ENCODE peak calls at places on chromosomes 3 and 15, in eight cellular contexts. One of them, this sample, is unnamed.

GRCh38 chr15:85691350-85692240 is 103.1 kb downstream of the KLHL25 start:
- DNase-seq in RWPE1: no peak
- DNase-seq in suprapubic skin: no peak
- DNase-seq in endodermal cell: no peak
- DNase-seq in IMR-90: no peak
- DNase-seq in tibial nerve: no peak
- DNase-seq in fibroblast of lung: no peak
- DNase-seq in left ventricle myocardium inferior: no peak
- DNase-seq in this sample: no peak

GRCh38 chr3:47016934-47017435 is 37.5 kb downstream of the NBEAL2 start:
- DNase-seq in RWPE1: no peak
- DNase-seq in suprapubic skin: no peak
- DNase-seq in endodermal cell: no peak
- DNase-seq in IMR-90: peak
- DNase-seq in tibial nerve: no peak
- DNase-seq in fibroblast of lung: peak
- DNase-seq in left ventricle myocardium inferior: no peak
- DNase-seq in this sample: peak

GRCh38 chr3:10982782-10983181 is 9.8 kb upstream of the SLC6A1 start:
- DNase-seq in RWPE1: peak
- DNase-seq in suprapubic skin: no peak
- DNase-seq in endodermal cell: no peak
- DNase-seq in IMR-90: no peak
- DNase-seq in tibial nerve: no peak
- DNase-seq in fibroblast of lung: no peak
- DNase-seq in left ventricle myocardium inferior: no peak
- DNase-seq in this sample: no peak

GRCh38 chr3:55416381-55416821 is 70.7 kb downstream of the WNT5A start:
- DNase-seq in RWPE1: peak
- DNase-seq in suprapubic skin: no peak
- DNase-seq in endodermal cell: no peak
- DNase-seq in IMR-90: peak
- DNase-seq in tibial nerve: no peak
- DNase-seq in fibroblast of lung: peak
- DNase-seq in left ventricle myocardium inferior: no peak
- DNase-seq in this sample: peak

GRCh38 chr3:183287301-183287971 is 34.4 kb downstream of the B3GNT5 start:
- DNase-seq in RWPE1: peak
- DNase-seq in suprapubic skin: no peak
- DNase-seq in endodermal cell: no peak
- DNase-seq in IMR-90: peak
- DNase-seq in tibial nerve: no peak
- DNase-seq in fibroblast of lung: peak
- DNase-seq in left ventricle myocardium inferior: no peak
- DNase-seq in this sample: no peak

GRCh38 chr3:110741891-110742290 is 329.7 kb upstream of the NECTIN3 start:
- DNase-seq in RWPE1: no peak
- DNase-seq in suprapubic skin: no peak
- DNase-seq in endodermal cell: no peak
- DNase-seq in IMR-90: no peak
- DNase-seq in tibial nerve: no peak
- DNase-seq in fibroblast of lung: no peak
- DNase-seq in left ventricle myocardium inferior: no peak
- DNase-seq in this sample: no peak

GRCh38 chr3:43856761-43857160 is 166.0 kb downstream of the ABHD5 start:
- DNase-seq in RWPE1: no peak
- DNase-seq in suprapubic skin: no peak
- DNase-seq in endodermal cell: no peak
- DNase-seq in IMR-90: no peak
- DNase-seq in tibial nerve: no peak
- DNase-seq in fibroblast of lung: no peak
- DNase-seq in left ventricle myocardium inferior: no peak
- DNase-seq in this sample: no peak

GRCh38 chr3:24496529-24497482 is 2.2 kb upstream of the THRB start:
- DNase-seq in RWPE1: no peak
- DNase-seq in suprapubic skin: peak
- DNase-seq in endodermal cell: peak
- DNase-seq in IMR-90: peak
- DNase-seq in tibial nerve: peak
- DNase-seq in fibroblast of lung: peak
- DNase-seq in left ventricle myocardium inferior: peak
- DNase-seq in this sample: peak

GRCh38 chr15:48581221-48581620 is 64.3 kb downstream of the FBN1 start:
- DNase-seq in RWPE1: no peak
- DNase-seq in suprapubic skin: no peak
- DNase-seq in endodermal cell: no peak
- DNase-seq in IMR-90: no peak
- DNase-seq in tibial nerve: no peak
- DNase-seq in fibroblast of lung: no peak
- DNase-seq in left ventricle myocardium inferior: no peak
- DNase-seq in this sample: no peak

GRCh38 chr15:99593070-99593469 is 27.3 kb downstream of the MEF2A start:
- DNase-seq in RWPE1: no peak
- DNase-seq in suprapubic skin: no peak
- DNase-seq in endodermal cell: no peak
- DNase-seq in IMR-90: no peak
- DNase-seq in tibial nerve: no peak
- DNase-seq in fibroblast of lung: no peak
- DNase-seq in left ventricle myocardium inferior: no peak
- DNase-seq in this sample: no peak

GRCh38 chr15:50791537-50791885 is 26.0 kb upstream of the SPPL2A start:
- DNase-seq in RWPE1: no peak
- DNase-seq in suprapubic skin: no peak
- DNase-seq in endodermal cell: no peak
- DNase-seq in IMR-90: no peak
- DNase-seq in tibial nerve: no peak
- DNase-seq in fibroblast of lung: no peak
- DNase-seq in left ventricle myocardium inferior: no peak
- DNase-seq in this sample: no peak

GRCh38 chr3:175003590-175003989 is 144.5 kb downstream of the NAALADL2 start:
- DNase-seq in RWPE1: no peak
- DNase-seq in suprapubic skin: no peak
- DNase-seq in endodermal cell: no peak
- DNase-seq in IMR-90: no peak
- DNase-seq in tibial nerve: no peak
- DNase-seq in fibroblast of lung: no peak
- DNase-seq in left ventricle myocardium inferior: no peak
- DNase-seq in this sample: no peak
- H3K27ac ChIP-seq in RWPE1: no peak
- H3K27ac ChIP-seq in suprapubic skin: no peak
- H3K27ac ChIP-seq in endodermal cell: no peak
- H3K27ac ChIP-seq in IMR-90: peak
- H3K27ac ChIP-seq in tibial nerve: no peak
- H3K27ac ChIP-seq in fibroblast of lung: peak
- H3K27ac ChIP-seq in left ventricle myocardium inferior: no peak
- H3K27ac ChIP-seq in this sample: peak

GRCh38 chr15:26841514-26841913 is 25.3 kb upstream of the GABRA5 start:
- DNase-seq in RWPE1: no peak
- DNase-seq in suprapubic skin: no peak
- DNase-seq in endodermal cell: peak
- DNase-seq in IMR-90: no peak
- DNase-seq in tibial nerve: no peak
- DNase-seq in fibroblast of lung: no peak
- DNase-seq in left ventricle myocardium inferior: no peak
- DNase-seq in this sample: no peak

GRCh38 chr15:26844901-26845300 is 22.0 kb upstream of the GABRA5 start:
- DNase-seq in RWPE1: no peak
- DNase-seq in suprapubic skin: no peak
- DNase-seq in endodermal cell: no peak
- DNase-seq in IMR-90: no peak
- DNase-seq in tibial nerve: no peak
- DNase-seq in fibroblast of lung: no peak
- DNase-seq in left ventricle myocardium inferior: no peak
- DNase-seq in this sample: no peak

GRCh38 chr15:26842391-26842790 is 24.5 kb upstream of the GABRA5 start:
- DNase-seq in RWPE1: no peak
- DNase-seq in suprapubic skin: no peak
- DNase-seq in endodermal cell: peak
- DNase-seq in IMR-90: no peak
- DNase-seq in tibial nerve: no peak
- DNase-seq in fibroblast of lung: no peak
- DNase-seq in left ventricle myocardium inferior: no peak
- DNase-seq in this sample: no peak

GRCh38 chr15:26841941-26842340 is 24.9 kb upstream of the GABRA5 start:
- DNase-seq in RWPE1: no peak
- DNase-seq in suprapubic skin: no peak
- DNase-seq in endodermal cell: peak
- DNase-seq in IMR-90: no peak
- DNase-seq in tibial nerve: no peak
- DNase-seq in fibroblast of lung: no peak
- DNase-seq in left ventricle myocardium inferior: no peak
- DNase-seq in this sample: no peak

GRCh38 chr15:26838742-26839460 is 28.0 kb upstream of the GABRA5 start:
- DNase-seq in RWPE1: no peak
- DNase-seq in suprapubic skin: no peak
- DNase-seq in endodermal cell: peak
- DNase-seq in IMR-90: no peak
- DNase-seq in tibial nerve: no peak
- DNase-seq in fibroblast of lung: no peak
- DNase-seq in left ventricle myocardium inferior: no peak
- DNase-seq in this sample: no peak
- TF ChIP-seq CTCF in RWPE1: peak
- TF ChIP-seq CTCF in suprapubic skin: no peak
- TF ChIP-seq CTCF in endodermal cell: peak
- TF ChIP-seq CTCF in IMR-90: peak
- TF ChIP-seq CTCF in tibial nerve: no peak
- TF ChIP-seq CTCF in fibroblast of lung: no peak
- TF ChIP-seq CTCF in left ventricle myocardium inferior: peak
- TF ChIP-seq CTCF in this sample: peak

GRCh38 chr3:170622369-170623159 is 36.7 kb upstream of the SLC7A14 start:
- DNase-seq in RWPE1: no peak
- DNase-seq in suprapubic skin: no peak
- DNase-seq in endodermal cell: no peak
- DNase-seq in IMR-90: peak
- DNase-seq in tibial nerve: no peak
- DNase-seq in fibroblast of lung: peak
- DNase-seq in left ventricle myocardium inferior: peak
- DNase-seq in this sample: peak
- H3K27ac ChIP-seq in RWPE1: no peak
- H3K27ac ChIP-seq in suprapubic skin: no peak
- H3K27ac ChIP-seq in endodermal cell: no peak
- H3K27ac ChIP-seq in IMR-90: peak
- H3K27ac ChIP-seq in tibial nerve: no peak
- H3K27ac ChIP-seq in fibroblast of lung: peak
- H3K27ac ChIP-seq in left ventricle myocardium inferior: peak
- H3K27ac ChIP-seq in this sample: peak

GRCh38 chr3:12752111-12752510 is 6.9 kb downstream of the TMEM40 start:
- DNase-seq in RWPE1: no peak
- DNase-seq in suprapubic skin: no peak
- DNase-seq in endodermal cell: no peak
- DNase-seq in IMR-90: peak
- DNase-seq in tibial nerve: no peak
- DNase-seq in fibroblast of lung: no peak
- DNase-seq in left ventricle myocardium inferior: no peak
- DNase-seq in this sample: no peak
- TF ChIP-seq CTCF in RWPE1: no peak
- TF ChIP-seq CTCF in suprapubic skin: no peak
- TF ChIP-seq CTCF in endodermal cell: no peak
- TF ChIP-seq CTCF in IMR-90: no peak
- TF ChIP-seq CTCF in tibial nerve: no peak
- TF ChIP-seq CTCF in fibroblast of lung: no peak
- TF ChIP-seq CTCF in left ventricle myocardium inferior: no peak
- TF ChIP-seq CTCF in this sample: no peak

GRCh38 chr15:34364041-34364440 is 3.0 kb downstream of the LPCAT4 start:
- DNase-seq in RWPE1: no peak
- DNase-seq in suprapubic skin: no peak
- DNase-seq in endodermal cell: no peak
- DNase-seq in IMR-90: no peak
- DNase-seq in tibial nerve: no peak
- DNase-seq in fibroblast of lung: no peak
- DNase-seq in left ventricle myocardium inferior: no peak
- DNase-seq in this sample: no peak
- H3K27ac ChIP-seq in RWPE1: no peak
- H3K27ac ChIP-seq in suprapubic skin: no peak
- H3K27ac ChIP-seq in endodermal cell: no peak
- H3K27ac ChIP-seq in IMR-90: no peak
- H3K27ac ChIP-seq in tibial nerve: no peak
- H3K27ac ChIP-seq in fibroblast of lung: no peak
- H3K27ac ChIP-seq in left ventricle myocardium inferior: no peak
- H3K27ac ChIP-seq in this sample: no peak

GRCh38 chr3:26369133-26369532 is 253.4 kb upstream of the LRRC3B start:
- DNase-seq in RWPE1: no peak
- DNase-seq in suprapubic skin: no peak
- DNase-seq in endodermal cell: peak
- DNase-seq in IMR-90: no peak
- DNase-seq in tibial nerve: no peak
- DNase-seq in fibroblast of lung: no peak
- DNase-seq in left ventricle myocardium inferior: no peak
- DNase-seq in this sample: no peak
- TF ChIP-seq CTCF in RWPE1: no peak
- TF ChIP-seq CTCF in suprapubic skin: no peak
- TF ChIP-seq CTCF in endodermal cell: peak
- TF ChIP-seq CTCF in IMR-90: no peak
- TF ChIP-seq CTCF in tibial nerve: no peak
- TF ChIP-seq CTCF in fibroblast of lung: no peak
- TF ChIP-seq CTCF in left ventricle myocardium inferior: no peak
- TF ChIP-seq CTCF in this sample: no peak

DNA sequence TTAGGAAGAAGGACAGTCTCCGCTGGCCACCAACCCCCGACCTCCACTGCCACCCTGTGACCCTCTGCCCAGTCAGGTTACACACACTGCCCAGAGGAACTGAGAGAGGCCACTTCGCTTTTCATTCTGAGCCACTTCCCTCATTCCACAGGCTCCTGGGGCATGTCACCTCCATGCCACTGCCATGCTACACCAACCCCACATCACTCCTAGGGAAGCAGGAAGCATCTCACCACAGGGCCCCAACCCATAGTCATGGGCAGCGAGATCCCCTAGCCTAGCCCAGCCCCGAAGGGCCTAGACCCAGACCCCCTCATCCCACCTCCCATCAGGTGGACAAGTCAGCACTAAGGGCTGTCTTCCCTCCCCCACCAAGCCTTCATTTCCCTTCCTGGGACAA is 1.4 kb downstream of the PLCB2 start:
- DNase-seq in RWPE1: no peak
- DNase-seq in suprapubic skin: no peak
- DNase-seq in endodermal cell: no peak
- DNase-seq in IMR-90: no peak
- DNase-seq in tibial nerve: no peak
- DNase-seq in fibroblast of lung: no peak
- DNase-seq in left ventricle myocardium inferior: no peak
- DNase-seq in this sample: no peak
- H3K27ac ChIP-seq in RWPE1: no peak
- H3K27ac ChIP-seq in suprapubic skin: no peak
- H3K27ac ChIP-seq in endodermal cell: no peak
- H3K27ac ChIP-seq in IMR-90: no peak
- H3K27ac ChIP-seq in tibial nerve: no peak
- H3K27ac ChIP-seq in fibroblast of lung: no peak
- H3K27ac ChIP-seq in left ventricle myocardium inferior: no peak
- H3K27ac ChIP-seq in this sample: no peak